ENCODE peak calls at places on chromosomes 5 and 9, in five cellular contexts. L is A549, P is tibial nerve, O is right lobe of liver, Y is tibial artery. C is an unnamed sample. For H3K4me1, the result is how much of the 10 kb centered on the place peaks cover.

GRCh38 chr9:84121991-84122523 is 141.5 kb downstream of the RMI1 start:
- DNase-seq in L (no peak), Y (no peak), P (peak), O (no peak), C (no peak)

GRCh38 chr5:110019780-110020179 is 330.1 kb downstream of the MAN2A1 start:
- DNase-seq in Y (no peak), O (no peak), P (no peak), L (no peak), C (no peak)

GRCh38 chr5:85646641-85647040 is 971.1 kb upstream of the COX7C start:
- DNase-seq in L (no peak), Y (no peak), P (no peak), O (no peak), C (no peak)

GRCh38 chr9:35395076-35395675 is 94.7 kb upstream of the RUSC2 start:
- DNase-seq in Y (peak), P (peak), O (no peak), L (no peak), C (no peak)

GRCh38 chr9:130763585-130764200 is 70.1 kb downstream of the EXOSC2 start:
- DNase-seq in L (no peak), P (no peak), O (no peak), Y (no peak), C (no peak)

GRCh38 chr5:135578685-135579341 is at the start of gene CXCL14:
- DNase-seq in Y (peak), L (no peak), P (peak), O (no peak), C (peak)

GRCh38 chr5:170745481-170746061 is 38.0 kb upstream of the GABRP start:
- DNase-seq in O (no peak), P (no peak), Y (no peak), L (no peak), C (no peak)

GRCh38 chr5:82107277-82107676 is 135.5 kb downstream of the ATG10 start:
- DNase-seq in O (no peak), P (no peak), L (peak), Y (no peak), C (no peak)

GRCh38 chr9:5869315-5870019 is 21.2 kb upstream of the MLANA start:
- DNase-seq in L (peak), Y (no peak), O (no peak), P (no peak), C (no peak)

GRCh38 chr9:20048437-20048836 is 259.6 kb upstream of the SLC24A2 start:
- DNase-seq in O (no peak), P (no peak), Y (no peak), L (no peak), C (no peak)

GRCh38 chr5:151662805-151663204 is 23.9 kb downstream of the SPARC start:
- DNase-seq in Y (no peak), P (no peak), O (no peak), L (no peak), C (no peak)

GRCh38 chr9:87276851-87277251 is 220.8 kb upstream of the DAPK1 start:
- DNase-seq in P (no peak), Y (no peak), L (no peak), O (no peak), C (no peak)

GRCh38 chr5:102853680-102854079 is 98.6 kb downstream of the PAM start:
- DNase-seq in O (no peak), Y (no peak), L (no peak), P (no peak), C (no peak)

GRCh38 chr9:92947268-92948031 is at the start of gene FGD3:
- DNase-seq in L (no peak), Y (no peak), P (no peak), O (no peak), C (peak)

GRCh38 chr9:80948876-80949275 is 740.5 kb downstream of the TLE1 start:
- DNase-seq in Y (no peak), P (no peak), L (no peak), O (no peak), C (no peak)

GRCh38 chr5:156396830-156397081 is 69.8 kb downstream of the SGCD start:
- DNase-seq in Y (no peak), L (no peak), P (no peak), O (no peak), C (no peak)

GRCh38 chr9:121360975-121361374 is 9.1 kb downstream of the STOM start:
- DNase-seq in Y (no peak), O (no peak), L (no peak), P (no peak), C (no peak)

GRCh38 chr5:95817430-95817829 is 5.1 kb downstream of the GLRX start:
- DNase-seq in Y (no peak), P (no peak), L (no peak), O (no peak), C (no peak)

GRCh38 chr5:128331261-128331660 is 206.8 kb downstream of the FBN2 start:
- DNase-seq in Y (no peak), P (no peak), L (no peak), O (no peak), C (no peak)

GRCh38 chr5:68749648-68750047 is 344.2 kb upstream of the SLC30A5 start:
- DNase-seq in Y (no peak), L (no peak), P (no peak), O (no peak), C (no peak)

GRCh38 chr5:4563400-4563799 is 576.7 kb upstream of the ADAMTS16 start:
- DNase-seq in L (peak), O (no peak), Y (no peak), P (no peak), C (no peak)

GRCh38 chr9:23814243-23814642 is 11.8 kb downstream of the ELAVL2 start:
- DNase-seq in P (no peak), Y (no peak), O (no peak), L (no peak), C (no peak)

GRCh38 chr5:42982107-42982622 is 58.0 kb downstream of the ANXA2R start:
- DNase-seq in Y (no peak), L (peak), O (no peak), P (no peak), C (no peak)

GRCh38 chr9:130498298-130498917 is 53.6 kb downstream of the ASS1 start:
- DNase-seq in L (no peak), Y (no peak), O (peak), P (no peak), C (no peak)

GRCh38 chr9:92962303-92962649 is 15.0 kb downstream of the FGD3 start:
- DNase-seq in Y (no peak), O (no peak), P (no peak), L (no peak), C (no peak)

GRCh38 chr5:139636207-139636792 is 11.8 kb upstream of the CXXC5 start:
- DNase-seq in Y (no peak), L (no peak), O (no peak), P (no peak), C (no peak)

GRCh38 chr5:2889946-2890475 is 138.5 kb upstream of the IRX2 start:
- DNase-seq in O (no peak), L (no peak), P (no peak), Y (no peak), C (peak)

GRCh38 chr9:80797841-80798688 is 891.3 kb downstream of the TLE1 start:
- DNase-seq in O (no peak), Y (no peak), P (peak), L (no peak), C (no peak)

GRCh38 chr9:133861692-133862091 is 123.5 kb upstream of the SARDH start:
- DNase-seq in P (no peak), L (no peak), Y (no peak), O (no peak), C (no peak)

GRCh38 chr5:43110606-43111170 is 10.0 kb upstream of the ZNF131 start:
- DNase-seq in O (no peak), L (peak), P (no peak), Y (no peak), C (no peak)

GRCh38 chr9:20681467-20681866 is 2.6 kb upstream of the FOCAD start:
- DNase-seq in P (no peak), Y (no peak), O (no peak), L (no peak), C (no peak)

GRCh38 chr5:132475531-132475930 is 15.0 kb downstream of the IRF1 start:
- DNase-seq in O (peak), P (no peak), L (no peak), Y (peak), C (peak)

GRCh38 chr5:132473608-132474007 is 17.0 kb downstream of the IRF1 start:
- DNase-seq in Y (peak), O (no peak), P (no peak), L (no peak), C (peak)

GRCh38 chr5:132474131-132474723 is 16.3 kb downstream of the IRF1 start:
- DNase-seq in O (no peak), P (no peak), Y (peak), L (no peak), C (peak)

GRCh38 chr5:132475939-132476852 is 14.4 kb downstream of the IRF1 start:
- DNase-seq in P (no peak), L (no peak), O (peak), Y (peak), C (peak)

GRCh38 chr5:132474881-132475511 is 15.6 kb downstream of the IRF1 start:
- DNase-seq in Y (peak), O (no peak), L (no peak), P (no peak), C (peak)
- H3K4me1 ChIP-seq in Y (half or more), O (under half), L (under half), P (under half), C (under half)

DNA sequence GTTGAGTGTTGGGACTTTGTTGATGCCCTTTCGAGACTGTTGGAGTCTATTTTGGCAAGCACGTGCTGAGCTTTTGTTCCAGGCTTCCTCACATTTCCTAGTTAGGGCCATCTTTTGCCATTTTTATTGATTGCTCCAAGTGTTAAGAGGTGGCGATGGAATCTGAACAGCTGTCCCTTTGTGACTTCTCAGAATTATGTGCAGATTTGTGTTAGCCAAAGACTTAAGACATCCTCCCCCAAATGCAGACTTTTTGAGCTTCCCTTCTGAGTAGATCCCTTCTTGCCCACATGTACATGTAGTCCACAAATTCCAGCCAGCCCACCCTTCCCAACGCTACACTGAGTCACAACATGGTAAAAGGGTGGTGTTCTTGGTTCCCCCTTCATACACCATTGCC is 59.2 kb downstream of the SPIN1 start:
- DNase-seq in L (no peak), P (no peak), O (no peak), Y (no peak), C (no peak)
- H3K27ac ChIP-seq in L (no peak), P (no peak), O (no peak), Y (no peak), C (no peak)

DNA sequence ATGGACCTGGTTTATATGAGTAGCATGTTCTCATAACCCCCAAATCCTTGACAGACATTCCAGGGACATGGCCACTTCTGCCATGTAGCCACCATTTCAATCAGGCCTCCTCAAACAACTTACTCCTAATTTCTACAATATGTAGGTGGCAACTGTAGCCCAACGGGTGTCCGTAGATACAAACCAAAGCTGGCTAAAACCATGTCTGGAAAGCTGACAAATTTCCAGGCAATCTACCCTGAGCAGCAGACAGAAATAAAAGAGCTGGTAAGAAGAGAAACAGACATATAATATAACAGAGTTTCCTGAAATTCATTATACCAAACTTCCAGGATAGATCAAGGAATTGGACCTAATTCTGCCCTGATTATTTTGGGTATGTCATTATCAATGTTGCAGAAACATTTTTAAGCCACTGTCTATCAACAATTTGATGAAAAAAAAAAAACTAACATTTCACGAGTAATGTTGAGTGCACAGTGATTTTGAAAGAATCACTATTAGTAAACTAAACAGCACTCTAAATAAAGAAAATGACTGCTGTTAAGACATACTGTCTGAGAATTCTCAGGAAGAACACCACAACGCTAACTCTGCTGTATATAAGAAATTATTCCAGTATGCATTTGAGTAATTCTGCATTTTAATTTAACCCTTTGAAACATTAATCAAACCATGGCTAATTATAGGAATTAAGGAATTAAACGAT is 40.6 kb downstream of the EBF1 start:
- DNase-seq in O (no peak), L (no peak), Y (no peak), P (no peak), C (no peak)
- TF ChIP-seq CTCF in O (no peak), L (no peak), Y (no peak), P (no peak), C (no peak)

GRCh38 chr9:96464426-96464825 is 14.5 kb downstream of the HABP4 start:
- DNase-seq in P (no peak), O (no peak), L (no peak), Y (no peak), C (no peak)

GRCh38 chr9:96462538-96462937 is 12.6 kb downstream of the HABP4 start:
- DNase-seq in O (no peak), P (no peak), L (no peak), Y (no peak), C (no peak)

DNA sequence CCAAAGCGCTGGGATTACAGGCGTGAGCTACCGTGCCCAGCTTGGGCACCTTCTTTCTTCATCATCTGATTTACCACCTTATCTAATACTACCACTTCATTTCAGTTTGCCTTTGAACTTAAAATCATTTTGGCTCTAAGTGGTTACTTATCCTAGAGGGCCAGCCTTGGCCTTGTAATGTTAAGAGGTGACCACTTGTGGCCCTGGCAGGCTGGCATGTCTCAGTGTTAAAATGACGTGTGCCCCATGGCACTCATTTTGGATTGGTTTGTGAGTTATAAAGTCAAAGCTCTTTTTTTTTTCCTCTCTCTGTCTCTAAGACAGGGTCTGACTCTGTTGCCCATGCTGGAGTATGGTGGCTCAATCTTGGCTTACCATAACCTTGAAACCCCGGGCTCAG is 17.8 kb downstream of the HABP4 start:
- DNase-seq in P (no peak), L (no peak), O (no peak), Y (no peak), C (no peak)
- H3K4me1 ChIP-seq in P (under half), L (under half), O (under half), Y (under half), C (under half)

GRCh38 chr5:1784197-1785050 is 15.2 kb downstream of the MRPL36 start:
- DNase-seq in O (no peak), P (no peak), L (no peak), Y (no peak), C (peak)
- H3K27ac ChIP-seq in O (no peak), P (no peak), L (no peak), Y (no peak), C (no peak)

GRCh38 chr5:73901455-73901854 is 275.5 kb downstream of the ARHGEF28 start:
- DNase-seq in O (no peak), P (no peak), Y (no peak), L (peak), C (no peak)
- TF ChIP-seq CTCF in O (peak), P (no peak), Y (no peak), L (peak), C (no peak)

DNA sequence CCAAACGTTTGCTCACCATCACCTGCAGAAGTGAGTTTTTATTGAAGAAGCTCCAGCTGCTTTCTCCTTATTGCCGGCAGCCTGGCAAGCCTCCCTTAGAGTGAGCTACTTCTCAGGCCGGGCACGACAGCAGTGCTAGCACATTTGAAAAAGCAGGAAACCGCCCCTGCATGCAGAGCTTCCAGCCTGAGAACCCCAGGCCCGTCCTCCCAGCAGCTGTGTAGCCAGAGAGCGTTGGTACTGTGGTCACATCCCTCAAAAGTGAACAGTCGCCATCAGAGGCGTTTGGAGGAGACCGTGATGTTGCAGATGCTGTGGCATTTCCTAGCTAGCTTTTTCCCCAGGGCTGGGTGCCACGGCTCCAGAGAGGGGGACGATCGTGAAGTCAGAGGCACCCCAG is 23.5 kb downstream of the SLC25A25 start:
- DNase-seq in L (no peak), O (no peak), Y (no peak), P (no peak), C (peak)
- H3K4me1 ChIP-seq in L (under half), O (under half), Y (under half), P (under half), C (half or more)

GRCh38 chr9:99745085-99745484 is 76.6 kb upstream of the NR4A3 start:
- DNase-seq in L (no peak), Y (no peak), O (no peak), P (no peak), C (no peak)
- H3K27ac ChIP-seq in L (no peak), Y (no peak), O (no peak), P (no peak), C (no peak)

DNA sequence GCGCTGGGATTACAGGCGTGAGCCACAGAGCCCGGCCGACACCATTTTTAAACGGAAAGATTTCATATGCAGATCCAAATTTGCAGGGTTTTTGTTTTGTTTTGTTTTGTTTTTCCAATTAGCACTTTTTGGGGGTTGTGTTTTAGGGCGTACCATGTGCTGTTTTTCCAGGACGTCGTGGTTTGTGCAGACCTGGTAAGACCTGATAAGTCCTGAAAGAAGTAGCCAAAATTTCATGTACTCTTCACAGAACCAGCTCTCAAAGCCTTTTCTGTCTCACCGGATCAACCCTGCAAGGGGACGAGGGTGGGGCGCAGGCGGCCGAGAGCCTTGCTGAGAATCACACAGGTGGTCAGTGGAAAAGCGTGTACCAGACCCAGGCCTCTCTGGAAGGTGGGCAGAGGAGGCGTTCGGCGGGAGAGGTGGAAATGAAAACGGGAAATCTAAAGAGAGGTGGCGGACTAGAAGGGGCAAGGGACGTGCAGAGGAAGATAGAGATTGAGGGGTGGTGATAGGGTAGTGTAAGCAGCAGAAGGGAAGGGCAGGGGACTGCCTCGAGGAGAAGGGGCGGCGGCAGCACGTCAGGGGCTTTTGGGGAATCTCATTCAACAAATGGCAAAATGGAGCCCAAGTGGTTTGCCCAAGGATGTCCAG is 1.2 kb upstream of the FAF2 start:
- DNase-seq in P (peak), O (no peak), Y (peak), L (no peak), C (no peak)
- TF ChIP-seq CTCF in P (no peak), O (no peak), Y (no peak), L (no peak), C (no peak)

C was measured in upper lobe of right lung.